ENCODE peak calls at places on chromosomes 16 and 17, in eight cellular contexts. One of them, this sample, is unnamed.

GRCh38 chr16:67183-67791 is 5.1 kb downstream of the RHBDF1 start:
- DNase-seq in A549: no peak
- DNase-seq in AG08395: no peak
- DNase-seq in SW 1271: no peak
- DNase-seq in progenitor cell of endocrine pancreas: no peak
- DNase-seq in cardiac fibroblast: no peak
- DNase-seq in T-cell: no peak
- DNase-seq in midbrain: no peak
- DNase-seq in this sample: no peak

GRCh38 chr17:36072431-36073121 is 8.5 kb downstream of the CCL18 start:
- DNase-seq in A549: peak; percentile 70
- DNase-seq in AG08395: peak; percentile 29
- DNase-seq in SW 1271: no peak
- DNase-seq in progenitor cell of endocrine pancreas: peak; percentile 62
- DNase-seq in cardiac fibroblast: peak; percentile 43
- DNase-seq in T-cell: peak; percentile 53
- DNase-seq in midbrain: no peak
- DNase-seq in this sample: no peak

GRCh38 chr16:56357765-56358322 is 67.5 kb downstream of the AMFR start:
- DNase-seq in A549: no peak
- DNase-seq in AG08395: no peak
- DNase-seq in SW 1271: no peak
- DNase-seq in progenitor cell of endocrine pancreas: no peak
- DNase-seq in cardiac fibroblast: no peak
- DNase-seq in T-cell: no peak
- DNase-seq in midbrain: no peak
- DNase-seq in this sample: no peak

GRCh38 chr16:89545831-89546574 is 14.5 kb upstream of the RPL13 start:
- DNase-seq in A549: no peak
- DNase-seq in AG08395: no peak
- DNase-seq in SW 1271: no peak
- DNase-seq in progenitor cell of endocrine pancreas: peak; percentile 48
- DNase-seq in cardiac fibroblast: no peak
- DNase-seq in T-cell: no peak
- DNase-seq in midbrain: no peak
- DNase-seq in this sample: no peak

GRCh38 chr17:36089888-36090836 is at the start of gene CCL3:
- DNase-seq in A549: no peak
- DNase-seq in AG08395: no peak
- DNase-seq in SW 1271: no peak
- DNase-seq in progenitor cell of endocrine pancreas: no peak
- DNase-seq in cardiac fibroblast: no peak
- DNase-seq in T-cell: peak; percentile 49
- DNase-seq in midbrain: peak; percentile 10
- DNase-seq in this sample: no peak

GRCh38 chr17:71741836-71742235 is 379.0 kb upstream of the SOX9 start:
- DNase-seq in A549: no peak
- DNase-seq in AG08395: no peak
- DNase-seq in SW 1271: no peak
- DNase-seq in progenitor cell of endocrine pancreas: no peak
- DNase-seq in cardiac fibroblast: no peak
- DNase-seq in T-cell: no peak
- DNase-seq in midbrain: no peak
- DNase-seq in this sample: no peak

GRCh38 chr16:85757341-85757822 is 6.5 kb upstream of the C16orf74 start:
- DNase-seq in A549: no peak
- DNase-seq in AG08395: peak; percentile 32
- DNase-seq in SW 1271: no peak
- DNase-seq in progenitor cell of endocrine pancreas: no peak
- DNase-seq in cardiac fibroblast: no peak
- DNase-seq in T-cell: no peak
- DNase-seq in midbrain: no peak
- DNase-seq in this sample: no peak

GRCh38 chr17:64357191-64357981 is 33.3 kb downstream of the PECAM1 start:
- DNase-seq in A549: no peak
- DNase-seq in AG08395: peak; percentile 96
- DNase-seq in SW 1271: no peak
- DNase-seq in progenitor cell of endocrine pancreas: no peak
- DNase-seq in cardiac fibroblast: peak; percentile 99
- DNase-seq in T-cell: no peak
- DNase-seq in midbrain: no peak
- DNase-seq in this sample: peak; percentile 46

GRCh38 chr17:4176803-4177472 is 33.9 kb downstream of the CYB5D2 start:
- DNase-seq in A549: no peak
- DNase-seq in AG08395: no peak
- DNase-seq in SW 1271: no peak
- DNase-seq in progenitor cell of endocrine pancreas: no peak
- DNase-seq in cardiac fibroblast: no peak
- DNase-seq in T-cell: peak; percentile 20
- DNase-seq in midbrain: no peak
- DNase-seq in this sample: no peak

GRCh38 chr17:17416400-17417360 is 60.1 kb upstream of the MED9 start:
- DNase-seq in A549: peak; percentile 41
- DNase-seq in AG08395: peak; percentile 70
- DNase-seq in SW 1271: no peak
- DNase-seq in progenitor cell of endocrine pancreas: no peak
- DNase-seq in cardiac fibroblast: peak; percentile 71
- DNase-seq in T-cell: no peak
- DNase-seq in midbrain: peak; percentile 55
- DNase-seq in this sample: no peak

GRCh38 chr16:56871172-56871593 is 6.2 kb downstream of the SLC12A3 start:
- DNase-seq in A549: no peak
- DNase-seq in AG08395: peak; percentile 86
- DNase-seq in SW 1271: no peak
- DNase-seq in progenitor cell of endocrine pancreas: no peak
- DNase-seq in cardiac fibroblast: peak; percentile 41
- DNase-seq in T-cell: no peak
- DNase-seq in midbrain: no peak
- DNase-seq in this sample: peak; percentile 41

GRCh38 chr17:7042507-7043194 is 1.2 kb downstream of the SLC16A11 start:
- DNase-seq in A549: no peak
- DNase-seq in AG08395: no peak
- DNase-seq in SW 1271: no peak
- DNase-seq in progenitor cell of endocrine pancreas: no peak
- DNase-seq in cardiac fibroblast: no peak
- DNase-seq in T-cell: peak; percentile 64
- DNase-seq in midbrain: no peak
- DNase-seq in this sample: no peak

GRCh38 chr17:66948061-66948750 is 16.3 kb upstream of the CACNG4 start:
- DNase-seq in A549: no peak
- DNase-seq in AG08395: no peak
- DNase-seq in SW 1271: no peak
- DNase-seq in progenitor cell of endocrine pancreas: no peak
- DNase-seq in cardiac fibroblast: no peak
- DNase-seq in T-cell: no peak
- DNase-seq in midbrain: no peak
- DNase-seq in this sample: no peak

GRCh38 chr16:25966172-25967097 is 274.7 kb downstream of the HS3ST4 start:
- DNase-seq in A549: no peak
- DNase-seq in AG08395: no peak
- DNase-seq in SW 1271: no peak
- DNase-seq in progenitor cell of endocrine pancreas: no peak
- DNase-seq in cardiac fibroblast: no peak
- DNase-seq in T-cell: no peak
- DNase-seq in midbrain: no peak
- DNase-seq in this sample: no peak

GRCh38 chr17:44081681-44082080 is 11.1 kb downstream of the G6PC3 start:
- DNase-seq in A549: no peak
- DNase-seq in AG08395: no peak
- DNase-seq in SW 1271: no peak
- DNase-seq in progenitor cell of endocrine pancreas: no peak
- DNase-seq in cardiac fibroblast: no peak
- DNase-seq in T-cell: no peak
- DNase-seq in midbrain: no peak
- DNase-seq in this sample: no peak

GRCh38 chr17:65627892-65628622 is 66.6 kb upstream of the AXIN2 start:
- DNase-seq in A549: peak; percentile 76
- DNase-seq in AG08395: peak; percentile 54
- DNase-seq in SW 1271: no peak
- DNase-seq in progenitor cell of endocrine pancreas: no peak
- DNase-seq in cardiac fibroblast: peak; percentile 6
- DNase-seq in T-cell: no peak
- DNase-seq in midbrain: no peak
- DNase-seq in this sample: peak; percentile 25

GRCh38 chr17:72262748-72263147 is 141.9 kb downstream of the SOX9 start:
- DNase-seq in A549: no peak
- DNase-seq in AG08395: no peak
- DNase-seq in SW 1271: no peak
- DNase-seq in progenitor cell of endocrine pancreas: no peak
- DNase-seq in cardiac fibroblast: no peak
- DNase-seq in T-cell: no peak
- DNase-seq in midbrain: no peak
- DNase-seq in this sample: no peak

This sample was measured in RWPE1.